ENCODE peak calls at places on chromosomes 6 and 20, in four cellular contexts. One of them, this sample, is unnamed.

GRCh38 chr6:42417641-42418112 is 34.0 kb downstream of the TRERF1 start:
- DNase-seq in A549: no peak
- DNase-seq in HepG2: no peak
- DNase-seq in K562: no peak
- DNase-seq in this sample: no peak

GRCh38 chr20:62063601-62063980 is 2.1 kb downstream of the TAF4 start:
- DNase-seq in A549: no peak
- DNase-seq in HepG2: no peak
- DNase-seq in K562: no peak
- DNase-seq in this sample: no peak

GRCh38 chr20:19407731-19408130 is 195.3 kb downstream of the SLC24A3 start:
- DNase-seq in A549: no peak
- DNase-seq in HepG2: no peak
- DNase-seq in K562: no peak
- DNase-seq in this sample: no peak

GRCh38 chr6:25052181-25052580 is 116.4 kb upstream of the RIPOR2 start:
- DNase-seq in A549: no peak
- DNase-seq in HepG2: no peak
- DNase-seq in K562: no peak
- DNase-seq in this sample: no peak

GRCh38 chr20:38635721-38636285 is 34.2 kb downstream of the ARHGAP40 start:
- DNase-seq in A549: no peak
- DNase-seq in HepG2: no peak
- DNase-seq in K562: peak
- DNase-seq in this sample: no peak

GRCh38 chr20:45223136-45223535 is 2.0 kb downstream of the SEMG2 start:
- DNase-seq in A549: no peak
- DNase-seq in HepG2: no peak
- DNase-seq in K562: no peak
- DNase-seq in this sample: no peak

GRCh38 chr6:125183391-125183790 is 29.8 kb downstream of the TPD52L1 start:
- DNase-seq in A549: no peak
- DNase-seq in HepG2: no peak
- DNase-seq in K562: no peak
- DNase-seq in this sample: no peak

GRCh38 chr6:46128476-46128875 is 1.3 kb upstream of the ENPP4 start:
- DNase-seq in A549: no peak
- DNase-seq in HepG2: no peak
- DNase-seq in K562: no peak
- DNase-seq in this sample: no peak

GRCh38 chr6:8888468-8888867 is 453.1 kb upstream of the SLC35B3 start:
- DNase-seq in A549: no peak
- DNase-seq in HepG2: peak
- DNase-seq in K562: no peak
- DNase-seq in this sample: no peak

GRCh38 chr6:16028966-16029365 is 99.9 kb upstream of the MYLIP start:
- DNase-seq in A549: no peak
- DNase-seq in HepG2: no peak
- DNase-seq in K562: no peak
- DNase-seq in this sample: no peak

GRCh38 chr6:52558266-52559000 is 18.4 kb downstream of the TRAM2 start:
- DNase-seq in A549: no peak
- DNase-seq in HepG2: no peak
- DNase-seq in K562: no peak
- DNase-seq in this sample: no peak

GRCh38 chr6:70686548-70687133 is 19.0 kb downstream of the SMAP1 start:
- DNase-seq in A549: peak
- DNase-seq in HepG2: peak
- DNase-seq in K562: peak
- DNase-seq in this sample: no peak

GRCh38 chr6:45746046-45746445 is 269.6 kb downstream of the CLIC5 start:
- DNase-seq in A549: no peak
- DNase-seq in HepG2: no peak
- DNase-seq in K562: no peak
- DNase-seq in this sample: no peak

GRCh38 chr20:29408034-29408695 is 1849.3 kb upstream of the DEFB115 start:
- DNase-seq in A549: no peak
- DNase-seq in HepG2: no peak
- DNase-seq in K562: no peak
- DNase-seq in this sample: no peak

GRCh38 chr6:97978855-97979271 is 695.8 kb upstream of the MMS22L start:
- DNase-seq in A549: no peak
- DNase-seq in HepG2: peak
- DNase-seq in K562: no peak
- DNase-seq in this sample: no peak

GRCh38 chr6:26155066-26155925 is 68.1 kb downstream of the HFE start:
- DNase-seq in A549: peak
- DNase-seq in HepG2: peak
- DNase-seq in K562: peak
- DNase-seq in this sample: no peak

GRCh38 chr6:13355969-13356368 is 27.6 kb upstream of the TBC1D7 start:
- DNase-seq in A549: no peak
- DNase-seq in HepG2: no peak
- DNase-seq in K562: no peak
- DNase-seq in this sample: peak

GRCh38 chr6:139764498-139764986 is 390.1 kb upstream of the CITED2 start:
- DNase-seq in A549: peak
- DNase-seq in HepG2: peak
- DNase-seq in K562: peak
- DNase-seq in this sample: peak

GRCh38 chr6:144151010-144151727 is 852 bp downstream of the STX11 start:
- DNase-seq in A549: no peak
- DNase-seq in HepG2: no peak
- DNase-seq in K562: peak
- DNase-seq in this sample: peak

GRCh38 chr20:47620808-47621805 is 119.4 kb downstream of the NCOA3 start:
- DNase-seq in A549: no peak
- DNase-seq in HepG2: peak
- DNase-seq in K562: no peak
- DNase-seq in this sample: peak

GRCh38 chr20:23350855-23351838 is 556 bp downstream of the NXT1 start:
- DNase-seq in A549: peak
- DNase-seq in HepG2: peak
- DNase-seq in K562: peak
- DNase-seq in this sample: no peak

GRCh38 chr6:106444777-106445507 is 84.4 kb downstream of the CRYBG1 start:
- DNase-seq in A549: peak
- DNase-seq in HepG2: peak
- DNase-seq in K562: peak
- DNase-seq in this sample: peak

GRCh38 chr6:107418118-107418517 is 41.2 kb downstream of the PDSS2 start:
- DNase-seq in A549: peak
- DNase-seq in HepG2: peak
- DNase-seq in K562: peak
- DNase-seq in this sample: no peak

GRCh38 chr6:34730006-34730405 is 27.3 kb upstream of the SNRPC start:
- DNase-seq in A549: no peak
- DNase-seq in HepG2: no peak
- DNase-seq in K562: no peak
- DNase-seq in this sample: no peak

GRCh38 chr20:19712737-19713260 is 45.3 kb upstream of the RIN2 start:
- DNase-seq in A549: no peak
- DNase-seq in HepG2: no peak
- DNase-seq in K562: no peak
- DNase-seq in this sample: no peak

GRCh38 chr6:41159415-41160082 is 3.4 kb downstream of the TREM2 start:
- DNase-seq in A549: no peak
- DNase-seq in HepG2: no peak
- DNase-seq in K562: no peak
- DNase-seq in this sample: no peak

GRCh38 chr6:146634022-146634421 is 35.2 kb downstream of the ADGB start:
- DNase-seq in A549: no peak
- DNase-seq in HepG2: no peak
- DNase-seq in K562: no peak
- DNase-seq in this sample: no peak

GRCh38 chr20:62220666-62221568 is 839 bp upstream of the HRH3 start:
- DNase-seq in A549: no peak
- DNase-seq in HepG2: no peak
- DNase-seq in K562: no peak
- DNase-seq in this sample: no peak

GRCh38 chr6:140590641-140591040 is 1216.2 kb upstream of the CITED2 start:
- DNase-seq in A549: no peak
- DNase-seq in HepG2: no peak
- DNase-seq in K562: no peak
- DNase-seq in this sample: no peak

GRCh38 chr6:31304683-31305082 is 32.8 kb upstream of the HLA-C start:
- DNase-seq in A549: no peak
- DNase-seq in HepG2: no peak
- DNase-seq in K562: no peak
- DNase-seq in this sample: no peak

GRCh38 chr6:5085638-5086293 is 625 bp downstream of the PPP1R3G start:
- DNase-seq in A549: no peak
- DNase-seq in HepG2: no peak
- DNase-seq in K562: no peak
- DNase-seq in this sample: no peak
- TF ChIP-seq CEBPB in A549: no peak
- TF ChIP-seq CEBPB in HepG2: no peak
- TF ChIP-seq CEBPB in K562: no peak
- TF ChIP-seq CEBPB in this sample: no peak

DNA sequence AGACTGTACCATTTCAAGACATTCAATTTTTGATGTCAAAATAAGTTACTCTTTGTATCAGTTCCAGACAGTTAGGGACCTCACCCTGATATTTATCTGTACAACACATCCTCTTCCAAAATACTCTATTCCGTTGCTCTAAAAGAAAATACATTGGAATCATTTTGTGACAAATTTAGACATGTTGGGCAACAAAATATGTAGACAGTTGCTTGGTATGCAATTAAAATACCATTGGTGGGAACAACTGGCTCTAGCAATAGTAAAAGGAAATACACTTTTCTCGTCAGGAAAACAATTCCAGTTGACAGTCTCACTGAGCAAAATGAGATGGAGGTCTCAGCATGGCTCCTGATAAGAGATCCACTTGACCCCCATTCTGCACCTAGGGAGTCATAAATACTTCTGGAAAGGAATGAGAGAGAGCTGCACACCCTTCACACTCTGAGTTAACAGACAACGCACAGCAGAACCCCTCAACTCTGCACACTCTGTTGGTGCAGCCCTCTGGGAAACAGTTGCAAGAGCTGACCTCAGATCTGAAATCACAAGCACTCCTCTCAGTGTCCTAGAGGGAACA is 171.3 kb upstream of the NT5E start:
- DNase-seq in A549: no peak
- DNase-seq in HepG2: no peak
- DNase-seq in K562: no peak
- DNase-seq in this sample: no peak
- TF ChIP-seq CHD4 in A549: no peak
- TF ChIP-seq CHD4 in HepG2: no peak
- TF ChIP-seq CHD4 in K562: no peak
- TF ChIP-seq CHD4 in this sample: no peak

GRCh38 chr6:165480916-165481315 is 171.5 kb upstream of the C6orf118 start:
- DNase-seq in A549: no peak
- DNase-seq in HepG2: no peak
- DNase-seq in K562: no peak
- DNase-seq in this sample: no peak
- TF ChIP-seq CEBPB in A549: no peak
- TF ChIP-seq CEBPB in HepG2: no peak
- TF ChIP-seq CEBPB in K562: no peak
- TF ChIP-seq CEBPB in this sample: no peak

GRCh38 chr6:128569737-128570438 is 49.5 kb upstream of the PTPRK start:
- DNase-seq in A549: peak
- DNase-seq in HepG2: no peak
- DNase-seq in K562: no peak
- DNase-seq in this sample: no peak
- TF ChIP-seq CHD4 in A549: no peak
- TF ChIP-seq CHD4 in HepG2: no peak
- TF ChIP-seq CHD4 in K562: no peak
- TF ChIP-seq CHD4 in this sample: no peak

GRCh38 chr6:47419621-47420020 is 58.0 kb upstream of the CD2AP start:
- DNase-seq in A549: no peak
- DNase-seq in HepG2: peak
- DNase-seq in K562: no peak
- DNase-seq in this sample: no peak

GRCh38 chr6:47416396-47417345 is 60.9 kb upstream of the CD2AP start:
- DNase-seq in A549: no peak
- DNase-seq in HepG2: no peak
- DNase-seq in K562: no peak
- DNase-seq in this sample: no peak

GRCh38 chr6:47413752-47414516 is 63.7 kb upstream of the CD2AP start:
- DNase-seq in A549: no peak
- DNase-seq in HepG2: peak
- DNase-seq in K562: peak
- DNase-seq in this sample: peak

DNA sequence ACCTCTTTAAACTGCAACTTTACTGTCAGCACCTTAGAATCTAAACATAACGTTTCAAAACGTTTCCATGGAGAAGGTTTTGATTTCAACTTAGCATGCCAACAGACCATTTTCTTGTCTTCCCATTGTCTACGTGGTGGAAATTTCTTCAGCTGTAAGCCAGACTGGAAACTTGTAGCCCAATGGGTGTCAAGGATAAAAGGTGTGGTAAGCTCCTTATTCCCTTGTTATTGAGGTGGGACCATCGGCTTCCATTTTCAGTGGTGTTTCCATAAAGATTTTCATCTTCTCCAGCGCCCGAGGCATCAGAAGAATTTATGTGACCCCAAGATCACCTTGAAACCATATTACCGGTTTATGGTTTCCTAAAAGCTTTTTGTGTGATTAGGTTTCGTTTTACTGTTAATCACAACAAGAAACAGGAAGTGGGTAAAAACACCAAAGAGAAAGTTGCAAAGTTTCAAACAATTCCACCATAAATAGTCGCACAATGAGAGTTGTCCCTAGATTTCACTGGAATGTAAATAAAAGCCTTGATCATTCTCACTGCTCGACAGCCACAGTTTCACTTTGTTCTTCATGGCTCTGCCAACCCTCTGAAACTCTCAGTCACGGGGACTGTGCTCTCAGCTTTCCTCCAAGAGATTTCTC is 62.9 kb upstream of the CD2AP start:
- DNase-seq in A549: no peak
- DNase-seq in HepG2: peak
- DNase-seq in K562: peak
- DNase-seq in this sample: peak
- TF ChIP-seq CEBPB in A549: no peak
- TF ChIP-seq CEBPB in HepG2: no peak
- TF ChIP-seq CEBPB in K562: no peak
- TF ChIP-seq CEBPB in this sample: no peak

This sample was measured in GM12878.